ENCODE peak calls at places on chromosomes 3 and 15, in nine cellular contexts. X is cardiac muscle cell, P is PC-3, W is IMR-90, N is Panc1, M is sigmoid colon, T is AG10803, A is fibroblast of mammary gland, F is psoas muscle. G is an unnamed sample.

GRCh38 chr3:120025520-120025919 is 68.7 kb downstream of the GSK3B start:
- DNase-seq in X (no peak), P (peak), W (peak), N (no peak), M (no peak), T (no peak), A (peak), F (no peak), G (no peak)

GRCh38 chr3:21752749-21753347 is 1.8 kb upstream of the ZNF385D start:
- DNase-seq in X (peak), P (peak), W (peak), N (no peak), M (no peak), T (peak), A (peak), F (no peak), G (peak)

GRCh38 chr3:168094580-168094876 is 1.2 kb downstream of the GOLIM4 start:
- DNase-seq in X (peak), P (no peak), W (no peak), N (no peak), M (no peak), T (peak), A (no peak), F (no peak), G (no peak)

GRCh38 chr3:12303532-12303931 is 14.7 kb downstream of the PPARG start:
- DNase-seq in X (peak), P (peak), W (peak), N (no peak), M (no peak), T (peak), A (peak), F (no peak), G (peak)

GRCh38 chr3:43872301-43872700 is 181.6 kb downstream of the ABHD5 start:
- DNase-seq in X (peak), P (peak), W (peak), N (no peak), M (no peak), T (peak), A (peak), F (no peak), G (peak)

GRCh38 chr15:26639976-26640375 is 132.9 kb downstream of the GABRB3 start:
- DNase-seq in X (no peak), P (no peak), W (no peak), N (no peak), M (no peak), T (no peak), A (no peak), F (no peak), G (no peak)

GRCh38 chr15:59689626-59690236 is 611 bp upstream of the BNIP2 start:
- DNase-seq in X (peak), P (peak), W (peak), N (no peak), M (peak), T (peak), A (peak), F (peak), G (peak)

GRCh38 chr3:65433480-65433879 is 605.2 kb downstream of the MAGI1 start:
- DNase-seq in X (no peak), P (no peak), W (no peak), N (no peak), M (no peak), T (no peak), A (no peak), F (no peak), G (no peak)

GRCh38 chr15:52709172-52709979 is 30.2 kb upstream of the ATOSA start:
- DNase-seq in X (no peak), P (no peak), W (no peak), N (no peak), M (no peak), T (no peak), A (no peak), F (no peak), G (no peak)

GRCh38 chr15:52714968-52715367 is 35.8 kb upstream of the ATOSA start:
- DNase-seq in X (no peak), P (no peak), W (no peak), N (no peak), M (no peak), T (no peak), A (no peak), F (no peak), G (no peak)

GRCh38 chr15:52710050-52710709 is 31.0 kb upstream of the ATOSA start:
- DNase-seq in X (no peak), P (no peak), W (no peak), N (no peak), M (no peak), T (no peak), A (peak), F (no peak), G (no peak)

GRCh38 chr15:52706091-52706490 is 26.9 kb upstream of the ATOSA start:
- DNase-seq in X (no peak), P (peak), W (no peak), N (no peak), M (no peak), T (no peak), A (peak), F (no peak), G (no peak)

GRCh38 chr15:52710710-52711107 is 31.5 kb upstream of the ATOSA start:
- DNase-seq in X (no peak), P (no peak), W (no peak), N (no peak), M (no peak), T (no peak), A (no peak), F (no peak), G (no peak)
- H3K4me3 ChIP-seq in X (no peak), P (no peak), W (no peak), N (no peak), M (no peak), T (no peak), A (no peak), F (no peak), G (no peak)

GRCh38 chr3:188523291-188523690 is 369.3 kb downstream of the LPP start:
- DNase-seq in X (no peak), P (no peak), W (no peak), N (no peak), M (no peak), T (no peak), A (no peak), F (no peak), G (no peak)

GRCh38 chr3:188527389-188527788 is 373.4 kb downstream of the LPP start:
- DNase-seq in X (no peak), P (no peak), W (peak), N (no peak), M (no peak), T (peak), A (no peak), F (no peak), G (peak)

GRCh38 chr3:188524057-188524456 is 370.1 kb downstream of the LPP start:
- DNase-seq in X (no peak), P (no peak), W (peak), N (no peak), M (no peak), T (no peak), A (no peak), F (no peak), G (no peak)

GRCh38 chr3:188528390-188528789 is 374.4 kb downstream of the LPP start:
- DNase-seq in X (no peak), P (peak), W (no peak), N (no peak), M (no peak), T (no peak), A (peak), F (no peak), G (no peak)

GRCh38 chr3:188526057-188526456 is 372.1 kb downstream of the LPP start:
- DNase-seq in X (peak), P (peak), W (peak), N (no peak), M (peak), T (peak), A (peak), F (peak), G (peak)
- TF ChIP-seq CTCF in X (no peak), P (no peak), W (no peak), N (peak), M (no peak), T (peak), A (no peak), F (no peak), G (peak)

GRCh38 chr3:179666436-179667035 is 13.7 kb downstream of the USP13 start:
- DNase-seq in X (peak), P (no peak), W (no peak), N (no peak), M (no peak), T (peak), A (no peak), F (peak), G (peak)
- H3K4me3 ChIP-seq in X (no peak), P (no peak), W (no peak), N (no peak), M (no peak), T (no peak), A (no peak), F (peak), G (no peak)

DNA sequence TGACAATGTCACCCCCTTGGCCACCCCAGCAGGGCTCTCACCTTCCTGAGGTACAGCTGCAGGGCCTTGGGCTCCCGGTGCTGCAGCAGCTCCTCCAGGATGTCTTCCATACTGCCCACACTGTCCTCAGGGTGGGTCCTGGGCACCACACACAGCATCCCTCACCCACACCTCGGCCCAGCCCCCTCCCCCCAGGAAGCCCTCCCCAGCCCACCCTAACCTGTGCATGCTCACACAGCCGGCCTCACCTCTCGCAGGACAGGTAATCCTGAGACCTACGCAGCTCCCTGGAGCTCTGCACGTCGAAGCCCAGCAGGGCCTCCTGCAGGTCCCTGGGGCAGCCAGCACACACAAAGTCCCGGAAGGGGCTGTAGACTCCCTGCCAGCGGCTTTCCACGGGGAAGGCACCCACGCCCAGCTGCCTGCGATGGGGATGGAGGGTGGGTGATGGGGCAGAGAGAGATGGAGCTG is 16.8 kb downstream of the ALS2CL start:
- DNase-seq in X (no peak), P (no peak), W (no peak), N (no peak), M (peak), T (no peak), A (no peak), F (no peak), G (no peak)
- TF ChIP-seq CTCF in X (no peak), P (no peak), W (no peak), N (no peak), M (no peak), T (no peak), A (no peak), F (no peak), G (no peak)

G was measured in fibroblast of pulmonary artery.